ENCODE peak calls at places on chromosomes 3 and 15, in ten cellular contexts. One of them, this sample, is unnamed.

GRCh38 chr3:128257632-128258031 is 104.4 kb downstream of the EEFSEC start:
- DNase-seq in fibroblast of lung: no peak
- DNase-seq in OCI-M1: no peak
- DNase-seq in NCI-H1092 treated with DMSO at 0.1 percent for 48 hours: no peak
- DNase-seq in SW480: no peak
- DNase-seq in cerebellar cortex: no peak
- DNase-seq in T1000: no peak
- DNase-seq in HEK293T: no peak
- DNase-seq in HT-29: no peak
- DNase-seq in CMK: no peak
- DNase-seq in this sample: no peak

GRCh38 chr3:35216501-35217266 is 422.6 kb upstream of the ARPP21 start:
- DNase-seq in fibroblast of lung: no peak
- DNase-seq in OCI-M1: no peak
- DNase-seq in NCI-H1092 treated with DMSO at 0.1 percent for 48 hours: no peak
- DNase-seq in SW480: no peak
- DNase-seq in cerebellar cortex: no peak
- DNase-seq in T1000: no peak
- DNase-seq in HEK293T: no peak
- DNase-seq in HT-29: no peak
- DNase-seq in CMK: no peak
- DNase-seq in this sample: no peak

GRCh38 chr3:11391930-11392688 is 119.9 kb downstream of the ATG7 start:
- DNase-seq in fibroblast of lung: peak
- DNase-seq in OCI-M1: no peak
- DNase-seq in NCI-H1092 treated with DMSO at 0.1 percent for 48 hours: no peak
- DNase-seq in SW480: no peak
- DNase-seq in cerebellar cortex: no peak
- DNase-seq in T1000: peak
- DNase-seq in HEK293T: no peak
- DNase-seq in HT-29: no peak
- DNase-seq in CMK: no peak
- DNase-seq in this sample: no peak

GRCh38 chr15:51758645-51759044 is 7.2 kb downstream of the TMOD2 start:
- DNase-seq in fibroblast of lung: peak
- DNase-seq in OCI-M1: no peak
- DNase-seq in NCI-H1092 treated with DMSO at 0.1 percent for 48 hours: peak
- DNase-seq in SW480: no peak
- DNase-seq in cerebellar cortex: peak
- DNase-seq in T1000: no peak
- DNase-seq in HEK293T: no peak
- DNase-seq in HT-29: no peak
- DNase-seq in CMK: no peak
- DNase-seq in this sample: no peak

GRCh38 chr3:15204005-15204404 is 2.0 kb upstream of the CAPN7 start:
- DNase-seq in fibroblast of lung: no peak
- DNase-seq in OCI-M1: no peak
- DNase-seq in NCI-H1092 treated with DMSO at 0.1 percent for 48 hours: no peak
- DNase-seq in SW480: no peak
- DNase-seq in cerebellar cortex: no peak
- DNase-seq in T1000: no peak
- DNase-seq in HEK293T: no peak
- DNase-seq in HT-29: no peak
- DNase-seq in CMK: no peak
- DNase-seq in this sample: no peak

GRCh38 chr3:150519026-150519425 is 27.3 kb downstream of the SERP1 start:
- DNase-seq in fibroblast of lung: no peak
- DNase-seq in OCI-M1: no peak
- DNase-seq in NCI-H1092 treated with DMSO at 0.1 percent for 48 hours: no peak
- DNase-seq in SW480: peak
- DNase-seq in cerebellar cortex: no peak
- DNase-seq in T1000: no peak
- DNase-seq in HEK293T: no peak
- DNase-seq in HT-29: no peak
- DNase-seq in CMK: no peak
- DNase-seq in this sample: no peak

GRCh38 chr15:57118013-57118799 is 199.8 kb downstream of the TCF12 start:
- DNase-seq in fibroblast of lung: peak
- DNase-seq in OCI-M1: no peak
- DNase-seq in NCI-H1092 treated with DMSO at 0.1 percent for 48 hours: no peak
- DNase-seq in SW480: peak
- DNase-seq in cerebellar cortex: no peak
- DNase-seq in T1000: no peak
- DNase-seq in HEK293T: no peak
- DNase-seq in HT-29: no peak
- DNase-seq in CMK: no peak
- DNase-seq in this sample: no peak

GRCh38 chr3:193917096-193917495 is 218.9 kb upstream of the HES1 start:
- DNase-seq in fibroblast of lung: no peak
- DNase-seq in OCI-M1: no peak
- DNase-seq in NCI-H1092 treated with DMSO at 0.1 percent for 48 hours: no peak
- DNase-seq in SW480: no peak
- DNase-seq in cerebellar cortex: no peak
- DNase-seq in T1000: no peak
- DNase-seq in HEK293T: no peak
- DNase-seq in HT-29: no peak
- DNase-seq in CMK: no peak
- DNase-seq in this sample: no peak

GRCh38 chr3:151837057-151837456 is 23.1 kb downstream of the AADAC start:
- DNase-seq in fibroblast of lung: peak
- DNase-seq in OCI-M1: peak
- DNase-seq in NCI-H1092 treated with DMSO at 0.1 percent for 48 hours: no peak
- DNase-seq in SW480: peak
- DNase-seq in cerebellar cortex: peak
- DNase-seq in T1000: no peak
- DNase-seq in HEK293T: peak
- DNase-seq in HT-29: peak
- DNase-seq in CMK: peak
- DNase-seq in this sample: no peak

GRCh38 chr3:37984051-37984450 is 6.5 kb upstream of the VILL start:
- DNase-seq in fibroblast of lung: no peak
- DNase-seq in OCI-M1: no peak
- DNase-seq in NCI-H1092 treated with DMSO at 0.1 percent for 48 hours: no peak
- DNase-seq in SW480: no peak
- DNase-seq in cerebellar cortex: no peak
- DNase-seq in T1000: no peak
- DNase-seq in HEK293T: no peak
- DNase-seq in HT-29: no peak
- DNase-seq in CMK: no peak
- DNase-seq in this sample: no peak

GRCh38 chr15:52491460-52491859 is 37.2 kb downstream of the MYO5A start:
- DNase-seq in fibroblast of lung: no peak
- DNase-seq in OCI-M1: no peak
- DNase-seq in NCI-H1092 treated with DMSO at 0.1 percent for 48 hours: no peak
- DNase-seq in SW480: no peak
- DNase-seq in cerebellar cortex: no peak
- DNase-seq in T1000: no peak
- DNase-seq in HEK293T: no peak
- DNase-seq in HT-29: no peak
- DNase-seq in CMK: no peak
- DNase-seq in this sample: no peak

GRCh38 chr3:5232570-5232969 is 45.1 kb downstream of the EDEM1 start:
- DNase-seq in fibroblast of lung: no peak
- DNase-seq in OCI-M1: peak
- DNase-seq in NCI-H1092 treated with DMSO at 0.1 percent for 48 hours: no peak
- DNase-seq in SW480: no peak
- DNase-seq in cerebellar cortex: no peak
- DNase-seq in T1000: no peak
- DNase-seq in HEK293T: no peak
- DNase-seq in HT-29: no peak
- DNase-seq in CMK: no peak
- DNase-seq in this sample: no peak

GRCh38 chr3:138468886-138469285 is 34.5 kb downstream of the ESYT3 start:
- DNase-seq in fibroblast of lung: no peak
- DNase-seq in OCI-M1: no peak
- DNase-seq in NCI-H1092 treated with DMSO at 0.1 percent for 48 hours: no peak
- DNase-seq in SW480: no peak
- DNase-seq in cerebellar cortex: peak
- DNase-seq in T1000: peak
- DNase-seq in HEK293T: no peak
- DNase-seq in HT-29: no peak
- DNase-seq in CMK: no peak
- DNase-seq in this sample: no peak

This sample was measured in GM19239.